ENCODE peak calls at places on chromosomes 6 and 20, in six cellular contexts. S, Z, D, C, W and H are unnamed samples.

GRCh38 chr6:170403451-170403850 is 96.9 kb downstream of the FAM120B start:
- DNase-seq in S (no peak), Z (peak), D (no peak), C (no peak), W (peak), H (no peak)

GRCh38 chr6:63640062-63640461 is 4.5 kb downstream of the PHF3 start:
- DNase-seq in S (peak), Z (peak), D (no peak), C (no peak), W (no peak), H (peak)

GRCh38 chr6:156126535-156126934 is 650.6 kb upstream of the ARID1B start:
- DNase-seq in S (no peak), Z (no peak), D (no peak), C (no peak), W (no peak), H (no peak)

GRCh38 chr6:165831812-165832470 is 168.9 kb upstream of the PDE10A start:
- DNase-seq in S (no peak), Z (no peak), D (no peak), C (no peak), W (no peak), H (no peak)

GRCh38 chr20:51738877-51739447 is 29.2 kb downstream of the ATP9A start:
- DNase-seq in S (peak), Z (no peak), D (no peak), C (peak), W (no peak), H (no peak)

GRCh38 chr20:50762435-50763201 is 31.2 kb downstream of the PARD6B start:
- DNase-seq in S (peak), Z (peak), D (no peak), C (peak), W (no peak), H (peak)

GRCh38 chr6:39049575-39050283 is 1.1 kb downstream of the GLP1R start:
- DNase-seq in S (no peak), Z (no peak), D (no peak), C (no peak), W (peak), H (no peak)

GRCh38 chr6:144310761-144311160 is 25.6 kb downstream of the UTRN start:
- DNase-seq in S (no peak), Z (no peak), D (no peak), C (no peak), W (no peak), H (no peak)

GRCh38 chr20:21360686-21361085 is 36.6 kb downstream of the NKX2-4 start:
- DNase-seq in S (no peak), Z (peak), D (no peak), C (no peak), W (no peak), H (peak)

GRCh38 chr20:5654557-5654956 is 95.6 kb upstream of the SHLD1 start:
- DNase-seq in S (peak), Z (peak), D (no peak), C (peak), W (no peak), H (peak)

GRCh38 chr6:26501482-26501986 is 1.4 kb downstream of the BTN1A1 start:
- DNase-seq in S (no peak), Z (peak), D (no peak), C (no peak), W (peak), H (no peak)

GRCh38 chr20:58841539-58842264 is 9.0 kb downstream of the GNAS-AS1 start:
- DNase-seq in S (no peak), Z (no peak), D (no peak), C (no peak), W (peak), H (no peak)

GRCh38 chr20:36745234-36745926 is 510 bp downstream of the NDRG3 start:
- DNase-seq in S (no peak), Z (no peak), D (peak), C (no peak), W (peak), H (peak)

GRCh38 chr6:2630362-2630761 is 120.4 kb downstream of the MYLK4 start:
- DNase-seq in S (peak), Z (peak), D (no peak), C (peak), W (no peak), H (peak)

GRCh38 chr20:4740774-4741431 is 19.2 kb downstream of the PRND start:
- DNase-seq in S (peak), Z (no peak), D (peak), C (no peak), W (peak), H (no peak)

GRCh38 chr20:33262658-33263065 is 20.4 kb upstream of the BPIFB1 start:
- DNase-seq in S (peak), Z (peak), D (peak), C (peak), W (peak), H (peak)

GRCh38 chr6:108609276-108609769 is 48.6 kb downstream of the FOXO3 start:
- DNase-seq in S (peak), Z (peak), D (no peak), C (no peak), W (no peak), H (peak)

GRCh38 chr20:59770270-59770669 is 163.2 kb downstream of the SYCP2 start:
- DNase-seq in S (peak), Z (no peak), D (no peak), C (peak), W (peak), H (no peak)

GRCh38 chr20:9228774-9229450 is 160.0 kb downstream of the PLCB4 start:
- DNase-seq in S (peak), Z (no peak), D (no peak), C (no peak), W (no peak), H (no peak)

GRCh38 chr6:75747371-75747984 is 1.6 kb upstream of the MYO6 start:
- DNase-seq in S (peak), Z (no peak), D (no peak), C (peak), W (no peak), H (no peak)

GRCh38 chr20:59646487-59646886 is 42.1 kb downstream of the PHACTR3 start:
- DNase-seq in S (no peak), Z (no peak), D (no peak), C (peak), W (no peak), H (no peak)

GRCh38 chr6:159434410-159434809 is 258.6 kb downstream of the SOD2 start:
- DNase-seq in S (no peak), Z (no peak), D (no peak), C (no peak), W (no peak), H (no peak)

GRCh38 chr6:79421001-79421411 is 116.2 kb downstream of the LCA5 start:
- DNase-seq in S (no peak), Z (peak), D (no peak), C (no peak), W (no peak), H (peak)

DNA sequence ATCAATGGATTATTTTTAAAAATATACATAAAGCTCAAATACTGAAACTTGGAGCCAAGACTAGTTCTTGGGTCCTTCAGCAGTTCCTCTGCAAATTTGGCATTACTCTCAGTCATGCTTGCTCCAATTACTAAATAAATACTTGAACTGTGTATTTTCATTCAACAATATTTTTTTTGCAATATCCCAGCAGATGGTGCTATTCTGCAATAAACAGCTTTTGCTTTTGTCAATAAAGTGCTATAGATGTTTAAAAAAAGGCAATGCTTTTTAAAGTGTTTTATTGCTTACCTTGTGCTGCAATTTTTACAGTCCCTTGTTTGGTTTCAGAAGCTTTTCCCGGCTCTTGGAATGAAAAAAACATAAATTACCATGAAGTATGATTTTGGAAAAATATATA is 243.4 kb downstream of the TRDN start:
- DNase-seq in S (peak), Z (no peak), D (peak), C (no peak), W (no peak), H (no peak)
- H3K4me2 ChIP-seq in S (no peak), Z (no peak), D (no peak), C (peak), W (no peak), H (no peak)

GRCh38 chr6:134047673-134048072 is 4.8 kb downstream of the SLC2A12 start:
- DNase-seq in S (no peak), Z (no peak), D (no peak), C (no peak), W (no peak), H (no peak)

GRCh38 chr6:134049586-134049985 is 2.8 kb downstream of the SLC2A12 start:
- DNase-seq in S (no peak), Z (no peak), D (no peak), C (no peak), W (no peak), H (no peak)

GRCh38 chr6:134046054-134046453 is 6.4 kb downstream of the SLC2A12 start:
- DNase-seq in S (no peak), Z (no peak), D (no peak), C (no peak), W (no peak), H (no peak)

GRCh38 chr6:134049176-134049575 is 3.2 kb downstream of the SLC2A12 start:
- DNase-seq in S (no peak), Z (no peak), D (no peak), C (no peak), W (no peak), H (no peak)

GRCh38 chr6:134047124-134047523 is 5.3 kb downstream of the SLC2A12 start:
- DNase-seq in S (no peak), Z (no peak), D (no peak), C (no peak), W (no peak), H (no peak)
- H3K4me2 ChIP-seq in S (no peak), Z (no peak), D (no peak), C (no peak), W (no peak), H (no peak)

DNA sequence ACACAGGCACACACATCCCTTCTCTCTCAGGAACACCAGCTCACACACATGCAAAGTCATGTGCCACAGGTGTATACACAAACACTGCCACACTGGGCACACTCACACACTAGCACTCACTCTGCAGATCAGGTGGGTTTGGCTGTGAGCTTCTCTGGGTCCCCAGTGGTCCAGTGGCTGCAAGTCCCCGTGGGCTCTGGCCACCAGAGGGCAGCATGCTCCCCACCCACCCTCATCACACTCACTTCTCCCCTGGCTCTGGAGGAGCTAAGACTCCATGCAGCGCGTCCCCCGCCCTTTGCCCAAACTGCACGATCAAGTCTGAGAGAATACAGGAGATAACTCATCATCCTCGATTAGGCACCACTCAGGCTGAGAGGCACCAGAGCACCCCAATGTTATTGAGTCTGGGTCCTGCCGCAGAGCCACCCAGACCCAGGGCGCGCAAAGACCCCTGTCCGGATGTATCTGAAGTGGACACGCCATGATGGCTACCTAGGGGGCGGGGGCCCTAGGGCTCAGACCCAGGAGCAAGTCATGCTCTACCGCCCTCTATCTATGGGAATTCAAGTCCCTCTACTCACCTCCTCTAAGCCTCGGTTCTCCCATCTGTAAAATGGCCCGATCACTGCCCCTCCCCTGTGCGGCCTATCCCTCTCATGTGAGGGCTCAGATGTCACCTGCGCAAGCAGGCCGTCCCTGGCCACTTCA is 90.5 kb downstream of the GRM4 start:
- DNase-seq in S (peak), Z (peak), D (peak), C (peak), W (peak), H (peak)
- H3K4me2 ChIP-seq in S (no peak), Z (no peak), D (no peak), C (no peak), W (no peak), H (no peak)

GRCh38 chr20:63070771-63071540 is 64.2 kb upstream of the BHLHE23 start:
- DNase-seq in S (no peak), Z (no peak), D (no peak), C (no peak), W (no peak), H (no peak)

GRCh38 chr20:63073051-63073737 is 66.4 kb upstream of the BHLHE23 start:
- DNase-seq in S (no peak), Z (no peak), D (no peak), C (no peak), W (no peak), H (no peak)

GRCh38 chr20:63073738-63074065 is 66.9 kb upstream of the BHLHE23 start:
- DNase-seq in S (no peak), Z (no peak), D (no peak), C (no peak), W (no peak), H (no peak)

GRCh38 chr20:63071541-63072181 is 64.9 kb upstream of the BHLHE23 start:
- DNase-seq in S (peak), Z (peak), D (no peak), C (no peak), W (peak), H (peak)

GRCh38 chr20:63072231-63072791 is 65.5 kb upstream of the BHLHE23 start:
- DNase-seq in S (no peak), Z (no peak), D (no peak), C (no peak), W (no peak), H (no peak)
- H3K4me2 ChIP-seq in S (no peak), Z (no peak), D (no peak), C (no peak), W (peak), H (no peak)

GRCh38 chr6:84877515-84878210 is 113.3 kb upstream of the TBX18 start:
- DNase-seq in S (no peak), Z (no peak), D (no peak), C (no peak), W (no peak), H (no peak)
- H3K4me2 ChIP-seq in S (no peak), Z (no peak), D (no peak), C (no peak), W (no peak), H (no peak)